ENCODE peak calls at places on chromosomes 4 and X, in five cellular contexts. H, E, L, W and C are unnamed samples. For H3K4me1, the result is how much of the 10 kb centered on the place peaks cover.

GRCh38 chrX:31036895-31037294 is 34.9 kb downstream of the FTHL17 start:
- DNase-seq in E (no peak), H (no peak), L (no peak), W (no peak), C (no peak)

GRCh38 chrX:154058207-154058997 is 38.7 kb upstream of the IRAK1 start:
- DNase-seq in H (no peak), E (no peak), W (no peak), L (no peak), C (no peak)

GRCh38 chrX:151970661-151971060 is 3.8 kb downstream of the GABRE start:
- DNase-seq in W (peak), L (no peak), H (no peak), E (peak), C (peak)

GRCh38 chr4:99504804-99505502 is 5.9 kb upstream of the C4orf17 start:
- DNase-seq in W (no peak), L (no peak), E (no peak), H (no peak), C (no peak)

GRCh38 chrX:140123446-140123845 is 158.1 kb upstream of the CXorf66 start:
- DNase-seq in W (no peak), L (no peak), E (no peak), H (no peak), C (no peak)

GRCh38 chr4:141102367-141102766 is 30.9 kb downstream of the RNF150 start:
- DNase-seq in L (no peak), E (no peak), H (no peak), W (no peak), C (no peak)

GRCh38 chrX:143437439-143437838 is 79.8 kb downstream of the SPANXN3 start:
- DNase-seq in E (no peak), W (no peak), H (no peak), L (no peak), C (no peak)

GRCh38 chr4:123524958-123525628 is 128.5 kb downstream of the SPRY1 start:
- DNase-seq in W (no peak), H (no peak), E (no peak), L (no peak), C (no peak)

GRCh38 chrX:10989386-10989785 is 121.7 kb upstream of the HCCS start:
- DNase-seq in H (no peak), L (no peak), E (no peak), W (no peak), C (no peak)

GRCh38 chr4:184644553-184645307 is 4.5 kb downstream of the CASP3 start:
- DNase-seq in E (no peak), L (no peak), H (no peak), W (no peak), C (no peak)
- H3K4me1 ChIP-seq in E (under half), L (half or more), H (under half), W (half or more), C (under half)

DNA sequence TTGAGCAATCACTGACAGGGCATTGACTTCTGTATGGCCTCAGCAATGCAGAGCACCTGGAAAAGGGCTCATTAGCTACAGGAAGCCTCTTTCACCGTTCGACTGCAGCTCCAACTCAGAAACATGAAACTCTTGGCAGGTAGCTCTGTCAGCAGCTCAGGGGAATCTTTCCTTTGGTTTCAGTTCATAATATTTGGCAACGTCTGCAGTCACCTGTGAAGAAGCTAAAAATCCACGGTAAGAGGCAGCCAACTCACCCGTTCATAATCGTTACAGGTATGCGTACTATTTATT is 354.9 kb downstream of the CAMK2D start:
- DNase-seq in H (no peak), E (no peak), W (no peak), L (no peak), C (peak)
- H3K4me1 ChIP-seq in H (under half), E (under half), W (under half), L (under half), C (under half)

GRCh38 chrX:130091976-130092522 is 18.2 kb downstream of the ELF4 start:
- DNase-seq in H (peak), E (no peak), W (no peak), L (peak), C (no peak)
- H3K4me1 ChIP-seq in H (under half), E (under half), W (under half), L (half or more), C (under half)

GRCh38 chr4:40193018-40193571 is 3.7 kb upstream of the RHOH start:
- DNase-seq in L (no peak), W (no peak), H (no peak), E (no peak), C (no peak)
- H3K4me1 ChIP-seq in L (half or more), W (under half), H (under half), E (under half), C (under half)

GRCh38 chr4:52373650-52374049 is 285.5 kb downstream of the USP46 start:
- DNase-seq in W (no peak), E (no peak), L (no peak), H (no peak), C (no peak)
- H3K4me1 ChIP-seq in W (under half), E (under half), L (under half), H (under half), C (under half)

GRCh38 chr4:126018274-126018673 is 703.5 kb downstream of the FAT4 start:
- DNase-seq in E (no peak), W (no peak), L (no peak), H (no peak), C (no peak)
- H3K4me1 ChIP-seq in E (under half), W (under half), L (under half), H (under half), C (under half)